ENCODE peak calls at places on chromosome 1, in eight cellular contexts. One of them, this sample, is unnamed.

GRCh38 chr1:94335950-94336349 is 82.2 kb upstream of the ABCD3 start:
- DNase-seq in endothelial cell: peak; percentile 68
- DNase-seq in progenitor cell of endocrine pancreas: peak; percentile 46
- DNase-seq in bronchial epithelial cell: peak; percentile 89
- DNase-seq in astrocyte of the spinal cord: peak; percentile 94
- DNase-seq in type B pancreatic cell: no peak
- DNase-seq in vagina: no peak
- DNase-seq in cardiac fibroblast: peak; percentile 97
- DNase-seq in this sample: peak; percentile 65

GRCh38 chr1:108816049-108816882 is 40.6 kb downstream of the AKNAD1 start:
- DNase-seq in astrocyte of the spinal cord: peak; percentile 97
- DNase-seq in type B pancreatic cell: peak; percentile 78
- DNase-seq in progenitor cell of endocrine pancreas: no peak
- DNase-seq in vagina: no peak
- DNase-seq in cardiac fibroblast: peak; percentile 94
- DNase-seq in bronchial epithelial cell: peak; percentile 74
- DNase-seq in endothelial cell: peak; percentile 47
- DNase-seq in this sample: no peak

GRCh38 chr1:214548988-214549387 is 2.4 kb downstream of the PTPN14 start:
- DNase-seq in vagina: no peak
- DNase-seq in cardiac fibroblast: peak; percentile 63
- DNase-seq in bronchial epithelial cell: no peak
- DNase-seq in progenitor cell of endocrine pancreas: no peak
- DNase-seq in astrocyte of the spinal cord: peak; percentile 61
- DNase-seq in type B pancreatic cell: no peak
- DNase-seq in endothelial cell: no peak
- DNase-seq in this sample: no peak

GRCh38 chr1:15304708-15305326 is 57.8 kb downstream of the FHAD1 start:
- DNase-seq in endothelial cell: peak; percentile 73
- DNase-seq in cardiac fibroblast: peak; percentile 56
- DNase-seq in astrocyte of the spinal cord: peak; percentile 27
- DNase-seq in bronchial epithelial cell: peak; percentile 60
- DNase-seq in progenitor cell of endocrine pancreas: peak; percentile 68
- DNase-seq in vagina: no peak
- DNase-seq in type B pancreatic cell: no peak
- DNase-seq in this sample: peak; percentile 80

GRCh38 chr1:84479998-84480397 is 932 bp downstream of the RPF1 start:
- DNase-seq in endothelial cell: no peak
- DNase-seq in type B pancreatic cell: no peak
- DNase-seq in bronchial epithelial cell: no peak
- DNase-seq in cardiac fibroblast: peak; percentile 16
- DNase-seq in progenitor cell of endocrine pancreas: no peak
- DNase-seq in astrocyte of the spinal cord: no peak
- DNase-seq in vagina: no peak
- DNase-seq in this sample: no peak

GRCh38 chr1:210377934-210378333 is 49.2 kb downstream of the HHAT start:
- DNase-seq in cardiac fibroblast: peak; percentile 52
- DNase-seq in progenitor cell of endocrine pancreas: no peak
- DNase-seq in endothelial cell: no peak
- DNase-seq in vagina: no peak
- DNase-seq in astrocyte of the spinal cord: peak; percentile 78
- DNase-seq in type B pancreatic cell: no peak
- DNase-seq in bronchial epithelial cell: no peak
- DNase-seq in this sample: no peak

GRCh38 chr1:168509875-168510594 is 33.8 kb downstream of the XCL2 start:
- DNase-seq in vagina: no peak
- DNase-seq in bronchial epithelial cell: no peak
- DNase-seq in cardiac fibroblast: no peak
- DNase-seq in endothelial cell: no peak
- DNase-seq in astrocyte of the spinal cord: no peak
- DNase-seq in type B pancreatic cell: no peak
- DNase-seq in progenitor cell of endocrine pancreas: no peak
- DNase-seq in this sample: no peak

GRCh38 chr1:232239557-232240468 is 390.1 kb downstream of the SIPA1L2 start:
- DNase-seq in progenitor cell of endocrine pancreas: no peak
- DNase-seq in type B pancreatic cell: no peak
- DNase-seq in bronchial epithelial cell: no peak
- DNase-seq in astrocyte of the spinal cord: no peak
- DNase-seq in cardiac fibroblast: no peak
- DNase-seq in endothelial cell: no peak
- DNase-seq in vagina: no peak
- DNase-seq in this sample: no peak

GRCh38 chr1:24558902-24559791 is 3.3 kb downstream of the NCMAP start:
- DNase-seq in progenitor cell of endocrine pancreas: no peak
- DNase-seq in endothelial cell: no peak
- DNase-seq in bronchial epithelial cell: peak; percentile 27
- DNase-seq in type B pancreatic cell: no peak
- DNase-seq in vagina: no peak
- DNase-seq in cardiac fibroblast: peak; percentile 75
- DNase-seq in astrocyte of the spinal cord: peak; percentile 82
- DNase-seq in this sample: no peak

GRCh38 chr1:43934279-43934985 is 831 bp downstream of the ARTN start:
- DNase-seq in type B pancreatic cell: no peak
- DNase-seq in bronchial epithelial cell: peak; percentile 62
- DNase-seq in progenitor cell of endocrine pancreas: peak; percentile 67
- DNase-seq in endothelial cell: peak; percentile 75
- DNase-seq in vagina: no peak
- DNase-seq in cardiac fibroblast: peak; percentile 66
- DNase-seq in astrocyte of the spinal cord: peak; percentile 73
- DNase-seq in this sample: peak; percentile 84

GRCh38 chr1:65148548-65149390 is 766 bp downstream of the AK4 start:
- DNase-seq in progenitor cell of endocrine pancreas: peak; percentile 34
- DNase-seq in type B pancreatic cell: peak; percentile 73
- DNase-seq in vagina: no peak
- DNase-seq in endothelial cell: peak; percentile 52
- DNase-seq in astrocyte of the spinal cord: peak; percentile 49
- DNase-seq in bronchial epithelial cell: peak; percentile 30
- DNase-seq in cardiac fibroblast: peak; percentile 66
- DNase-seq in this sample: peak; percentile 24

GRCh38 chr1:28855469-28855944 is 43.5 kb downstream of the OPRD1 start:
- DNase-seq in astrocyte of the spinal cord: no peak
- DNase-seq in progenitor cell of endocrine pancreas: no peak
- DNase-seq in cardiac fibroblast: peak; percentile 3
- DNase-seq in type B pancreatic cell: no peak
- DNase-seq in vagina: no peak
- DNase-seq in bronchial epithelial cell: no peak
- DNase-seq in endothelial cell: no peak
- DNase-seq in this sample: no peak

GRCh38 chr1:225435957-225436392 is 8.1 kb upstream of the LBR start:
- DNase-seq in progenitor cell of endocrine pancreas: no peak
- DNase-seq in astrocyte of the spinal cord: no peak
- DNase-seq in endothelial cell: no peak
- DNase-seq in type B pancreatic cell: no peak
- DNase-seq in bronchial epithelial cell: no peak
- DNase-seq in vagina: no peak
- DNase-seq in cardiac fibroblast: no peak
- DNase-seq in this sample: no peak

GRCh38 chr1:204438628-204439027 is 27.0 kb upstream of the PPP1R15B start:
- DNase-seq in type B pancreatic cell: no peak
- DNase-seq in bronchial epithelial cell: peak; percentile 99
- DNase-seq in cardiac fibroblast: peak; percentile 98
- DNase-seq in vagina: no peak
- DNase-seq in progenitor cell of endocrine pancreas: no peak
- DNase-seq in endothelial cell: no peak
- DNase-seq in astrocyte of the spinal cord: peak; percentile 96
- DNase-seq in this sample: no peak

DNA sequence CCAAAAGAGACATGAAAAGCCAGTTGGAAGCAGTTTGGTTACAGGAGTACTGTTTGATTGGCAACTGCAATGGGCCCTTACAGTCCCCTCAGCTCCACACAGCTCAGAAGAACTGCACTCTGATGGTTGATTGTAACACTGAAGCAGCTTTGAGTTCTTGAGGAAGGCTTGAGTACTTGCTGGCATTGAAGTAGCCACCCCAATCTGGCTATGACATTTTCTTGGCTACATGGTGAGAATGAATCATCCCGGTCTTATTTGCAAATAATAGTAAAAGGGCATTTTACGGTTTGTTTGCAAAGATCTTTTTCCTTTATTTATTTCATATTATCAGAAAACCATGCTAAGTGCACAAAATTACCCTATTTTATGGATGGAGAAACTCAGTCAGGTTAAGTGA is 159.7 kb upstream of the BEND5 start:
- DNase-seq in progenitor cell of endocrine pancreas: no peak
- DNase-seq in bronchial epithelial cell: no peak
- DNase-seq in endothelial cell: no peak
- DNase-seq in astrocyte of the spinal cord: no peak
- DNase-seq in cardiac fibroblast: no peak
- DNase-seq in type B pancreatic cell: no peak
- DNase-seq in vagina: no peak
- DNase-seq in this sample: no peak
- TF ChIP-seq CTCF in progenitor cell of endocrine pancreas: no peak
- TF ChIP-seq CTCF in bronchial epithelial cell: no peak
- TF ChIP-seq CTCF in endothelial cell: no peak
- TF ChIP-seq CTCF in astrocyte of the spinal cord: no peak
- TF ChIP-seq CTCF in cardiac fibroblast: no peak
- TF ChIP-seq CTCF in type B pancreatic cell: no peak
- TF ChIP-seq CTCF in vagina: no peak
- TF ChIP-seq CTCF in this sample: no peak

GRCh38 chr1:180881806-180882509 is 30.7 kb upstream of the KIAA1614 start:
- DNase-seq in cardiac fibroblast: peak; percentile 66
- DNase-seq in vagina: no peak
- DNase-seq in astrocyte of the spinal cord: peak; percentile 56
- DNase-seq in endothelial cell: no peak
- DNase-seq in bronchial epithelial cell: peak; percentile 63
- DNase-seq in type B pancreatic cell: no peak
- DNase-seq in progenitor cell of endocrine pancreas: no peak
- DNase-seq in this sample: no peak
- TF ChIP-seq CTCF in cardiac fibroblast: peak; percentile 36
- TF ChIP-seq CTCF in vagina: no peak
- TF ChIP-seq CTCF in astrocyte of the spinal cord: peak; percentile 36
- TF ChIP-seq CTCF in endothelial cell: peak; percentile 32
- TF ChIP-seq CTCF in bronchial epithelial cell: peak; percentile 36
- TF ChIP-seq CTCF in type B pancreatic cell: peak; percentile 75
- TF ChIP-seq CTCF in progenitor cell of endocrine pancreas: peak; percentile 59
- TF ChIP-seq CTCF in this sample: peak; percentile 45

DNA sequence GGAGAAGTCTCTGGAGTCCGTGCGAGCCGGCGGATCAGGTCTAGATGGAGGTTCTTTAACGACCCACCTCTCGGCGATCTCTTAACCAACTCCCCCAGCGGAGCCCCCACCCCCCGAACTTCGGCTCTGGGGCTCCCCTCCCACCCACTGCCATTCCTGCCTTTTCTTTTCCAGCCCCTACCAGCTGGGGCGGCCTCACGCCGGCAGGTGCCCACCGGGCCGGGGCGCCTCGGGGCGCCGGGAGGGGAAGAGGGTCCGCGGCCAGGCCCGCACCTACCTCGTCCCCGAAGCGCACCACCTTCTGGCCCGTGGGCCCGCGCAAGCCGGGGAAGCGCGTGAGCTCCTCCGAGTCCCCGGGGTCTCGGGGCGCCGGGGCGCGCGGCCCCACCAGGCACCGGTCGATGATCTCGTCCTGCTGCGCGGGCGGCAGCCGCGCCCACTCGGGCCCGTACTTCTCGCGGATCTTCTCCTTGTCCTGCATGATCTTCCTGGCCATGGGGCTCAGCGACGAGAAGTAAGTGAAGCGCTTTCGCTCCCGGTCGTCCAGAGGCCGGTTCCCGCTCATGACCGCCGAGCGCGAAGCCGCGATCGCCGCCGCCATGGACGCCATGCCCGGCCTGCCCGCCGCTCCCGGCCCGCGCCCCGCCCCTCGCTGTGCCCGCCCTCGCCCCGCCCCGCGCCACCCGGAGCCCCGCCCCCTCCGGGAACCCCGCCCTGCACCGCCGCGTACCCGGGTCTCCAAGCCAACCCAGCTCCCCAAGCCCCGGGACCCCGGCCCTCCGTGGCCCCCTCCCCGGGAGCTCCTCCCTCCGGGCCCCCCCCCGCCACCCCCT is at the start of gene C1orf198:
- DNase-seq in cardiac fibroblast: peak; percentile 43
- DNase-seq in vagina: no peak
- DNase-seq in endothelial cell: peak; percentile 89
- DNase-seq in bronchial epithelial cell: peak; percentile 12
- DNase-seq in type B pancreatic cell: peak; percentile 91
- DNase-seq in astrocyte of the spinal cord: peak; percentile 31
- DNase-seq in progenitor cell of endocrine pancreas: peak; percentile 84
- DNase-seq in this sample: peak; percentile 87
- TF ChIP-seq CTCF in cardiac fibroblast: no peak
- TF ChIP-seq CTCF in vagina: no peak
- TF ChIP-seq CTCF in endothelial cell: no peak
- TF ChIP-seq CTCF in bronchial epithelial cell: no peak
- TF ChIP-seq CTCF in type B pancreatic cell: no peak
- TF ChIP-seq CTCF in astrocyte of the spinal cord: no peak
- TF ChIP-seq CTCF in progenitor cell of endocrine pancreas: no peak
- TF ChIP-seq CTCF in this sample: no peak

GRCh38 chr1:99728494-99729235 is 37.8 kb downstream of the FRRS1 start:
- DNase-seq in endothelial cell: peak; percentile 36
- DNase-seq in bronchial epithelial cell: peak; percentile 49
- DNase-seq in type B pancreatic cell: no peak
- DNase-seq in progenitor cell of endocrine pancreas: no peak
- DNase-seq in vagina: no peak
- DNase-seq in cardiac fibroblast: peak; percentile 82
- DNase-seq in astrocyte of the spinal cord: peak; percentile 66
- DNase-seq in this sample: no peak
- TF ChIP-seq CTCF in endothelial cell: peak; percentile 90
- TF ChIP-seq CTCF in bronchial epithelial cell: peak; percentile 31
- TF ChIP-seq CTCF in type B pancreatic cell: peak; percentile 74
- TF ChIP-seq CTCF in progenitor cell of endocrine pancreas: peak; percentile 59
- TF ChIP-seq CTCF in vagina: no peak
- TF ChIP-seq CTCF in cardiac fibroblast: peak; percentile 66
- TF ChIP-seq CTCF in astrocyte of the spinal cord: peak; percentile 46
- TF ChIP-seq CTCF in this sample: peak; percentile 61

DNA sequence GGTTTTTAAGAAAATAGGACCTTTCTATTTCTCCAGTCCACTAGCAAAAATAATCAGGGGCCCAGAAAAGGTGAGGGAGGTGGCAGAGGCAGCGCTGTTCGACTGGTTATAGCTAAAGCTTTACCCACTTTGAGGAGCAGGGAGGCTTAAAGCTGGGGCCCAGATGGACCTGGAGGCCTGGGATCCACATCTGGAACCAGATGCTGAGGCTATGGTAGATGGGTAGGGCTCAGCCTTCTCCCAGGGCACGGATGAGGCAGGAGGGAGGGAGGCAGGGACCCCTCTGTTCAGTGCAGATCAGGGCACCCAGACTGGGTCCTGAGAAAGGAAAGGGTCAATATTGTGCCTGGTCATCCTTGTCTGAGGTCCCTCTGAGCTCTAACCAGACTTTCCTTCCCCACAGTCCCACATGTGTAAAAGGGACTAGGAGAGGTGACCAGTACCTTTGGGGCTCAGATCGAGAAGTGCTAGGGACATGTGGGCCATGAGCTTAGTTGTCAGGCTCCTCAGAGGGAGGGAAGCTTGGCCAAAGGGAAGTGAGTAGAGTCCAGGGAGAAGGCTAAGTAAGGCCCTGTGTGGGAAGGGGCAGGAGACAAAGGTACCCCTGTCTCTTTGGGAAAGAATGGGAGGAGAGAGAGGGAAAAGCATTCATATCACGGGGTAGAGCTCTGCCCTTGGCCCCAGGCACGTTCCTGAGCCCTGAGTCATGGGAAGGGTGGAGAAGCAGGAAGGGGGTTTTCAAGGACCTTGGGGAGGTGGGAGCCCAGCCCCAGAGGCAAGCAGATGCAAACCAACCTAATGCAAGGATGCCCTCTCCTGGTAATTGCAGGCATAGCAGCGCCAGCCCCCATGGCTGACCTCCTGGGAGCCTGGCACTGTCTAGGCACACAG is 15.4 kb downstream of the LMNA start:
- DNase-seq in vagina: no peak
- DNase-seq in astrocyte of the spinal cord: peak; percentile 95
- DNase-seq in type B pancreatic cell: peak; percentile 92
- DNase-seq in bronchial epithelial cell: peak; percentile 93
- DNase-seq in progenitor cell of endocrine pancreas: peak; percentile 75
- DNase-seq in endothelial cell: peak; percentile 86
- DNase-seq in cardiac fibroblast: peak; percentile 98
- DNase-seq in this sample: peak; percentile 88
- TF ChIP-seq CTCF in vagina: peak; percentile 95
- TF ChIP-seq CTCF in astrocyte of the spinal cord: peak; percentile 92
- TF ChIP-seq CTCF in type B pancreatic cell: peak; percentile 97
- TF ChIP-seq CTCF in bronchial epithelial cell: peak; percentile 99
- TF ChIP-seq CTCF in progenitor cell of endocrine pancreas: peak; percentile 93
- TF ChIP-seq CTCF in endothelial cell: peak; percentile 85
- TF ChIP-seq CTCF in cardiac fibroblast: peak; percentile 98
- TF ChIP-seq CTCF in this sample: peak; percentile 89

This sample was measured in mesothelial cell of epicardium.